ENCODE peak calls at places on chromosomes 13 and 19, in ten cellular contexts. B, A, F, E, G, I, P, Z, C and S are unnamed samples.

GRCh38 chr13:40485611-40486517 is 180.6 kb downstream of the FOXO1 start:
- DNase-seq in I (no peak), P (peak; percentile 68), Z (no peak), E (no peak), G (no peak), B (no peak), F (no peak), C (no peak), A (no peak), S (no peak)

GRCh38 chr13:42110410-42111155 is 62.1 kb downstream of the DGKH start:
- DNase-seq in E (no peak), Z (peak; percentile 22), G (peak; percentile 44), C (no peak), F (no peak), B (peak; percentile 82), A (peak; percentile 33), I (peak; percentile 83), P (peak; percentile 15), S (no peak)

GRCh38 chr13:50850445-50850844 is 7.0 kb upstream of the DLEU7 start:
- DNase-seq in A (no peak), P (no peak), E (no peak), B (no peak), G (no peak), F (no peak), Z (no peak), I (no peak), C (no peak), S (no peak)

GRCh38 chr19:4583961-4584669 is 24.6 kb upstream of the SEMA6B start:
- DNase-seq in B (no peak), P (no peak), E (no peak), I (peak; percentile 36), G (no peak), F (no peak), Z (no peak), C (no peak), A (no peak), S (no peak)

GRCh38 chr13:102033719-102034446 is 368.0 kb downstream of the FGF14 start:
- DNase-seq in G (no peak), F (no peak), B (no peak), A (no peak), P (no peak), Z (no peak), C (no peak), E (no peak), I (no peak), S (no peak)

GRCh38 chr19:33756177-33756576 is 40.5 kb upstream of the KCTD15 start:
- DNase-seq in B (no peak), E (no peak), C (no peak), G (no peak), P (no peak), I (no peak), A (no peak), F (no peak), Z (no peak), S (no peak)

GRCh38 chr13:19810996-19811881 is 28.5 kb upstream of the PSPC1 start:
- DNase-seq in A (no peak), G (no peak), I (no peak), B (peak; percentile 22), C (no peak), F (no peak), E (no peak), Z (no peak), P (no peak), S (no peak)

GRCh38 chr19:48513289-48514122 is 1.9 kb upstream of the LMTK3 start:
- DNase-seq in A (peak; percentile 80), F (no peak), Z (no peak), B (peak; percentile 64), G (peak; percentile 72), E (peak; percentile 68), C (peak; percentile 66), P (peak; percentile 65), I (peak; percentile 64), S (peak; percentile 69)

GRCh38 chr13:33846306-33847062 is 28.5 kb downstream of the RFC3 start:
- DNase-seq in A (no peak), I (no peak), Z (no peak), P (no peak), B (no peak), F (no peak), E (no peak), C (no peak), G (no peak), S (no peak)

GRCh38 chr13:33845572-33846305 is 27.8 kb downstream of the RFC3 start:
- DNase-seq in F (no peak), B (no peak), I (no peak), A (no peak), Z (no peak), C (no peak), P (no peak), E (no peak), G (no peak), S (no peak)

GRCh38 chr13:33849211-33849610 is 31.3 kb downstream of the RFC3 start:
- DNase-seq in B (no peak), A (no peak), Z (no peak), I (no peak), G (no peak), F (no peak), P (no peak), E (no peak), C (no peak), S (no peak)
- H3K36me3 ChIP-seq in B (no peaks in the 10 kb centered on the region), A (no peaks in the 10 kb centered on the region), Z (no peaks in the 10 kb centered on the region), I (peaks cover 4% of the 10 kb centered on the region), G (no peaks in the 10 kb centered on the region), F (no peaks in the 10 kb centered on the region), P (no peaks in the 10 kb centered on the region), E (no peaks in the 10 kb centered on the region), C (no peaks in the 10 kb centered on the region), S (peaks cover 6% of the 10 kb centered on the region)

GRCh38 chr19:54162884-54163283 is 3.4 kb upstream of the LENG1 start:
- DNase-seq in P (no peak), Z (no peak), A (no peak), B (no peak), F (no peak), E (no peak), I (no peak), C (no peak), G (no peak), S (no peak)

GRCh38 chr19:54160948-54161347 is 1.4 kb upstream of the LENG1 start:
- DNase-seq in P (no peak), Z (no peak), F (no peak), I (peak; percentile 43), A (no peak), E (no peak), B (no peak), G (no peak), C (no peak), S (no peak)

GRCh38 chr19:54160182-54160811 is 776 bp upstream of the LENG1 start:
- DNase-seq in B (peak; percentile 57), E (no peak), G (no peak), A (no peak), Z (no peak), F (no peak), I (peak; percentile 43), P (no peak), C (no peak), S (no peak)

GRCh38 chr19:54164369-54165068 is 5.0 kb upstream of the LENG1 start:
- DNase-seq in P (peak; percentile 60), Z (peak; percentile 61), I (peak; percentile 94), F (peak; percentile 68), C (peak; percentile 91), B (peak; percentile 22), G (peak; percentile 68), A (peak; percentile 75), E (peak; percentile 96), S (peak; percentile 89)

DNA sequence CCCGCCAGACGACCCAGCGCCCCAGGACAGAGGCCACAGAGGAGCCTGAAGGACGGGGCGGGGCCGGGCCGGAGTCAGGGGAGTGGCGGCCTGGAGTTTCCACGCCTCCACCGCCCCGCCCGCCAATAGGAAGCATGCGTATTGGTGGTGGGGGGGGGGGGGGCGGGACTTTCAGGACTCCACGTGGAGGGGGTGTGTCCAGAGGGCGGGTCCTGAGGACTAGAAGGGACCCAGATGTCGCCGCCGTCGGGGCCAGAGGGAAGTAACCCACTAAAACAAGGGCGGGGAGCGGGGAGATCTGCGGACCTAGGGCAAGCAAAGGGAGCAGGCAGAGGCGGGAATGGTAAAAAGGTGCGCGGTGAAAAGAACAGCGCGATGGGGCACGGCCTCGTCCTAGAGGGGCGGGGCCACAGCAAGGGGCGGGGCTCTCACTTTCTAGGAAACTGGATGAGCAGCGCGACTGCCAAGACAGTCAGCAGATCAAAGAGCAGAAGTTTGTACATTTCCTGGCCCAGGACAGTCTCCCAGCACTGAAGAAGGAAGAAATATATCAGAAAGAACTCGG is 2.8 kb upstream of the LENG1 start:
- DNase-seq in Z (peak; percentile 91), E (peak; percentile 96), A (peak; percentile 94), C (peak; percentile 90), I (peak; percentile 86), P (peak; percentile 74), B (peak; percentile 44), F (peak; percentile 83), G (peak; percentile 89), S (peak; percentile 84)
- H3K4me1 ChIP-seq in Z (peaks cover 9% of the 10 kb centered on the region), E (peaks cover 13% of the 10 kb centered on the region), A (peaks cover 48% of the 10 kb centered on the region), C (peaks cover 4% of the 10 kb centered on the region), I (peaks cover 38% of the 10 kb centered on the region), P (peaks cover 50% of the 10 kb centered on the region), B (peaks cover 11% of the 10 kb centered on the region), F (peaks cover 49% of the 10 kb centered on the region), G (peaks cover 26% of the 10 kb centered on the region), S (peaks cover 22% of the 10 kb centered on the region)

GRCh38 chr13:73991384-73991783 is 142.8 kb downstream of the KLF12 start:
- DNase-seq in G (no peak), Z (no peak), C (no peak), B (no peak), A (no peak), P (no peak), E (no peak), I (no peak), F (no peak), S (no peak)
- H3K27ac ChIP-seq in G (no peak overlapping the region), Z (no peak overlapping the region), C (no peak overlapping the region), B (no peak overlapping the region), A (no peak overlapping the region), P (no peak overlapping the region), E (no peak overlapping the region), I (no peak overlapping the region), F (no peak overlapping the region), S (no peak overlapping the region)

GRCh38 chr19:8453616-8454015 is 8.8 kb downstream of the HNRNPM start:
- DNase-seq in G (no peak), E (no peak), B (no peak), P (no peak), A (no peak), F (no peak), I (no peak), Z (no peak), C (no peak), S (no peak)

GRCh38 chr19:8452446-8453123 is 7.8 kb downstream of the HNRNPM start:
- DNase-seq in I (no peak), F (no peak), C (no peak), E (no peak), Z (peak; percentile 30), B (no peak), P (no peak), G (no peak), A (no peak), S (no peak)

GRCh38 chr19:8449830-8450229 is 5.1 kb downstream of the HNRNPM start:
- DNase-seq in P (no peak), I (peak; percentile 62), Z (no peak), C (no peak), E (no peak), B (no peak), A (peak; percentile 46), G (peak; percentile 54), F (no peak), S (no peak)

GRCh38 chr19:8451377-8451776 is 6.6 kb downstream of the HNRNPM start:
- DNase-seq in B (no peak), E (no peak), I (no peak), C (no peak), G (no peak), F (no peak), A (no peak), P (no peak), Z (no peak), S (no peak)

DNA sequence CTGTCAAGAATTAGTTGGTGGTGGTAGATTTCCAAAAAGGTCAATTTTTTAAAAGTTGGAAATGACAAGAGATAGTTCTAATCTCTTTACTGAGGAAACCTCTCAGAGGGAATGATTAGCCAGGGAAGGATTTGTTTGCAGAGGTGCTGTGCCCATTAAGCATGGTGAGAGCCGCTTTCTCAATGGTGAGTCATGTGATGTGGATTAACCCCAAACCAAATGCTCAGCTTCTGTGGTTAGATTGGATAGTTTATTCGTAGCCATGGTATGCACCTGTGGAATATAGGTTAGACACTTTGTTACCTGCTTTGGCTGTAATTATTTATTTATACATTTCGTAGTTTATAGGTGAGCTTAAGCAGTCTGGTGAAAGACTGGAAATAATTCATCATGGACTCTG is 7.1 kb downstream of the HNRNPM start:
- DNase-seq in F (no peak), C (no peak), Z (no peak), E (no peak), I (peak; percentile 96), B (peak; percentile 79), A (no peak), P (no peak), G (no peak), S (no peak)
- H3K36me3 ChIP-seq in F (peaks cover 21% of the 10 kb centered on the region), C (no peaks in the 10 kb centered on the region), Z (no peaks in the 10 kb centered on the region), E (no peaks in the 10 kb centered on the region), I (peaks cover 51% of the 10 kb centered on the region), B (peaks cover 17% of the 10 kb centered on the region), A (no peaks in the 10 kb centered on the region), P (peaks cover 48% of the 10 kb centered on the region), G (no peaks in the 10 kb centered on the region), S (peaks cover 3% of the 10 kb centered on the region)